ENCODE peak calls at places on chromosomes 12 and 14, in ten cellular contexts. X is HCEC 1CT; U is H7; L is LHCN-M2; C is CD8-positive, alpha-beta memory T cell; B is activated T-cell treated with anti-CD3 and anti-CD28 coated beads for 24 hours; M is NCI-H460; N is NCI-H1694; Z is left cardiac atrium; E is activated T-helper 1 cell treated with Interleukin-2 at 50 U/mL for 16 hours. A is an unnamed sample.

GRCh38 chr14:68549057-68549421 is 243.8 kb downstream of the ZFP36L1 start:
- DNase-seq in C (no peak), N (no peak), U (no peak), X (peak), M (peak), Z (no peak), E (no peak), L (peak), B (no peak), A (no peak)

GRCh38 chr12:18472304-18472703 is 211.0 kb downstream of the PIK3C2G start:
- DNase-seq in E (no peak), N (no peak), M (no peak), Z (no peak), U (no peak), C (no peak), B (no peak), L (no peak), X (peak), A (no peak)

GRCh38 chr14:102949062-102949800 is 26.8 kb downstream of the AMN start:
- DNase-seq in N (no peak), M (no peak), U (no peak), L (peak), C (no peak), X (no peak), B (peak), Z (no peak), E (peak), A (no peak)

GRCh38 chr12:95303476-95303875 is 85.9 kb downstream of the VEZT start:
- DNase-seq in B (no peak), Z (no peak), L (no peak), N (no peak), M (no peak), X (peak), C (no peak), U (no peak), E (no peak), A (no peak)

GRCh38 chr12:104521731-104522130 is 65.0 kb downstream of the CHST11 start:
- DNase-seq in C (no peak), U (no peak), N (no peak), E (no peak), Z (no peak), B (no peak), L (no peak), X (no peak), M (no peak), A (no peak)

GRCh38 chr12:117294206-117294605 is 67.2 kb downstream of the NOS1 start:
- DNase-seq in E (no peak), M (no peak), N (peak), X (no peak), Z (no peak), U (peak), C (no peak), B (no peak), L (no peak), A (no peak)

GRCh38 chr14:59461891-59462290 is 3.3 kb downstream of the GPR135 start:
- DNase-seq in N (no peak), B (no peak), C (no peak), L (no peak), X (no peak), Z (no peak), U (no peak), M (no peak), E (no peak), A (no peak)

GRCh38 chr14:56075301-56075700 is 42.9 kb upstream of the PELI2 start:
- DNase-seq in E (no peak), L (no peak), Z (no peak), C (no peak), B (no peak), N (no peak), U (no peak), M (no peak), X (no peak), A (no peak)

GRCh38 chr12:90250041-90250440 is 541.4 kb upstream of the ATP2B1 start:
- DNase-seq in B (no peak), C (no peak), E (no peak), U (no peak), N (no peak), X (no peak), Z (no peak), M (no peak), L (no peak), A (no peak)

GRCh38 chr14:95453713-95453980 is 62.8 kb downstream of the SYNE3 start:
- DNase-seq in Z (no peak), L (no peak), E (no peak), U (no peak), C (no peak), M (no peak), N (no peak), B (no peak), X (no peak), A (no peak)

GRCh38 chr12:102958073-102958829 is 777 bp downstream of the ASCL1 start:
- DNase-seq in B (no peak), X (no peak), U (peak), L (peak), N (no peak), C (no peak), E (no peak), Z (no peak), M (no peak), A (no peak)

GRCh38 chr14:62002636-62003035 is 240.4 kb downstream of the SNAPC1 start:
- DNase-seq in E (no peak), X (no peak), B (no peak), N (no peak), Z (no peak), M (no peak), L (no peak), C (no peak), U (no peak), A (no peak)

GRCh38 chr12:52220456-52220855 is 12.6 kb upstream of the KRT7 start:
- DNase-seq in B (no peak), N (no peak), U (no peak), Z (no peak), C (no peak), L (no peak), E (no peak), X (no peak), M (no peak), A (no peak)

GRCh38 chr12:12975322-12976077 is 23.5 kb upstream of the GPRC5D start:
- DNase-seq in L (peak), B (no peak), U (peak), E (no peak), N (no peak), X (peak), Z (no peak), C (no peak), M (peak), A (no peak)

GRCh38 chr12:58069268-58069967 is 128.1 kb downstream of the ATP23 start:
- DNase-seq in B (no peak), X (peak), C (no peak), N (no peak), L (peak), E (no peak), Z (no peak), U (no peak), M (no peak), A (no peak)

GRCh38 chr14:81206115-81206514 is 14.6 kb downstream of the GTF2A1 start:
- DNase-seq in Z (no peak), L (no peak), M (no peak), X (no peak), E (no peak), C (no peak), U (no peak), N (no peak), B (no peak), A (no peak)

GRCh38 chr14:66619952-66620351 is 112.0 kb downstream of the GPHN start:
- DNase-seq in U (no peak), N (no peak), B (no peak), C (no peak), X (no peak), L (no peak), E (no peak), M (no peak), Z (no peak), A (no peak)

GRCh38 chr12:124338448-124338847 is 43.6 kb downstream of the RFLNA start:
- DNase-seq in C (no peak), B (no peak), U (no peak), L (no peak), X (no peak), M (no peak), Z (no peak), E (no peak), N (no peak), A (no peak)

GRCh38 chr12:52822771-52823510 is 9.0 kb upstream of the KRT4 start:
- DNase-seq in C (no peak), U (peak), L (no peak), Z (no peak), X (no peak), M (no peak), E (no peak), B (no peak), N (no peak), A (no peak)

GRCh38 chr14:37428954-37429353 is 166.1 kb downstream of the FOXA1 start:
- DNase-seq in E (no peak), B (no peak), M (no peak), Z (no peak), N (no peak), U (no peak), L (no peak), C (no peak), X (no peak), A (no peak)

GRCh38 chr12:6084261-6084968 is 40.1 kb downstream of the VWF start:
- DNase-seq in N (no peak), B (no peak), M (no peak), L (peak), Z (no peak), E (no peak), C (no peak), X (peak), U (peak), A (no peak)

GRCh38 chr14:61260939-61261776 is 20.0 kb downstream of the TMEM30B start:
- DNase-seq in Z (no peak), X (peak), N (no peak), E (no peak), M (peak), L (peak), B (no peak), C (no peak), U (no peak), A (no peak)

GRCh38 chr12:79162948-79163347 is 298.4 kb downstream of the SYT1 start:
- DNase-seq in C (no peak), B (no peak), U (no peak), X (no peak), M (no peak), Z (no peak), N (no peak), E (no peak), L (no peak), A (no peak)

GRCh38 chr12:47400251-47400650 is 305.6 kb downstream of the RPAP3 start:
- DNase-seq in M (no peak), X (peak), L (no peak), Z (no peak), N (no peak), E (no peak), U (no peak), B (no peak), C (no peak), A (no peak)

GRCh38 chr14:77498120-77498979 is at the start of gene ISM2:
- DNase-seq in B (peak), N (peak), C (peak), U (peak), X (no peak), Z (peak), M (peak), E (no peak), L (peak), A (peak)

GRCh38 chr14:73731111-73731510 is 16.9 kb upstream of the PNMA1 start:
- DNase-seq in B (no peak), L (no peak), E (no peak), X (no peak), N (no peak), C (no peak), U (peak), M (no peak), Z (no peak), A (no peak)

GRCh38 chr12:24133385-24133784 is 183.9 kb upstream of the SOX5 start:
- DNase-seq in X (no peak), N (no peak), E (no peak), L (no peak), U (peak), Z (no peak), B (no peak), C (no peak), M (no peak), A (no peak)

GRCh38 chr12:19154696-19155095 is 25.2 kb downstream of the PLEKHA5 start:
- DNase-seq in C (no peak), X (no peak), L (no peak), U (no peak), E (no peak), B (no peak), M (no peak), Z (no peak), N (no peak), A (no peak)

GRCh38 chr14:100547633-100548294 is 39.5 kb downstream of the BEGAIN start:
- DNase-seq in U (no peak), C (peak), N (peak), Z (peak), L (peak), M (peak), B (peak), X (no peak), E (no peak), A (no peak)

GRCh38 chr12:1350055-1350933 is 244.1 kb downstream of the FBXL14 start:
- DNase-seq in M (no peak), L (peak), C (no peak), N (no peak), B (no peak), X (peak), Z (no peak), U (no peak), E (no peak), A (no peak)

GRCh38 chr14:99201351-99202073 is 70.5 kb downstream of the BCL11B start:
- DNase-seq in Z (no peak), U (peak), L (no peak), B (peak), C (no peak), N (peak), M (no peak), X (no peak), E (no peak), A (no peak)

GRCh38 chr14:103385994-103386491 is 828 bp downstream of the MARK3 start:
- DNase-seq in C (peak), X (peak), E (peak), M (no peak), N (no peak), L (peak), U (peak), B (no peak), Z (no peak), A (no peak)

A was measured in cerebellum.